ENCODE peak calls at places on chromosome 17, in ten cellular contexts. One of them, this sample, is unnamed.
A peak's percentile ranks its signal among the peaks of the same experiment; 100 is the strongest.

GRCh38 chr17:30332057-30332542 is 1.8 kb downstream of the TMIGD1 start:
- DNase-seq in cardiac fibroblast: peak; percentile 32
- DNase-seq in MM.1S: peak; percentile 81
- DNase-seq in PC-3: peak; percentile 39
- DNase-seq in uterus: no peak
- DNase-seq in spleen: no peak
- DNase-seq in astrocyte of the spinal cord: peak; percentile 76
- DNase-seq in B cell: no peak
- DNase-seq in ovary: no peak
- DNase-seq in prostate gland: no peak
- DNase-seq in this sample: no peak

GRCh38 chr17:78873519-78874340 is 29.3 kb downstream of the CEP295NL start:
- DNase-seq in cardiac fibroblast: no peak
- DNase-seq in MM.1S: no peak
- DNase-seq in PC-3: peak; percentile 82
- DNase-seq in uterus: no peak
- DNase-seq in spleen: no peak
- DNase-seq in astrocyte of the spinal cord: peak; percentile 82
- DNase-seq in B cell: no peak
- DNase-seq in ovary: no peak
- DNase-seq in prostate gland: peak; percentile 51
- DNase-seq in this sample: no peak

GRCh38 chr17:57628421-57628820 is 116.7 kb downstream of the CCDC182 start:
- DNase-seq in cardiac fibroblast: no peak
- DNase-seq in MM.1S: no peak
- DNase-seq in PC-3: no peak
- DNase-seq in uterus: no peak
- DNase-seq in spleen: peak; percentile 58
- DNase-seq in astrocyte of the spinal cord: no peak
- DNase-seq in B cell: no peak
- DNase-seq in ovary: no peak
- DNase-seq in prostate gland: no peak
- DNase-seq in this sample: no peak

GRCh38 chr17:76869878-76870714 is 1.9 kb downstream of the MGAT5B start:
- DNase-seq in cardiac fibroblast: no peak
- DNase-seq in MM.1S: no peak
- DNase-seq in PC-3: no peak
- DNase-seq in uterus: no peak
- DNase-seq in spleen: no peak
- DNase-seq in astrocyte of the spinal cord: no peak
- DNase-seq in B cell: peak; percentile 59
- DNase-seq in ovary: no peak
- DNase-seq in prostate gland: no peak
- DNase-seq in this sample: no peak

GRCh38 chr17:17032131-17032692 is 10.0 kb upstream of the MPRIP start:
- DNase-seq in cardiac fibroblast: peak; percentile 81
- DNase-seq in MM.1S: no peak
- DNase-seq in PC-3: peak; percentile 95
- DNase-seq in uterus: no peak
- DNase-seq in spleen: peak; percentile 83
- DNase-seq in astrocyte of the spinal cord: peak; percentile 76
- DNase-seq in B cell: no peak
- DNase-seq in ovary: peak; percentile 46
- DNase-seq in prostate gland: no peak
- DNase-seq in this sample: no peak

GRCh38 chr17:82892869-82893565 is 53.2 kb upstream of the ZNF750 start:
- DNase-seq in cardiac fibroblast: no peak
- DNase-seq in MM.1S: no peak
- DNase-seq in PC-3: no peak
- DNase-seq in uterus: no peak
- DNase-seq in spleen: peak; percentile 86
- DNase-seq in astrocyte of the spinal cord: no peak
- DNase-seq in B cell: peak; percentile 78
- DNase-seq in ovary: no peak
- DNase-seq in prostate gland: no peak
- DNase-seq in this sample: no peak

GRCh38 chr17:58666858-58667267 is 25.0 kb downstream of the TEX14 start:
- DNase-seq in cardiac fibroblast: peak; percentile 91
- DNase-seq in MM.1S: no peak
- DNase-seq in PC-3: peak; percentile 92
- DNase-seq in uterus: peak; percentile 48
- DNase-seq in spleen: peak; percentile 80
- DNase-seq in astrocyte of the spinal cord: peak; percentile 29
- DNase-seq in B cell: no peak
- DNase-seq in ovary: peak; percentile 75
- DNase-seq in prostate gland: peak; percentile 92
- DNase-seq in this sample: no peak

GRCh38 chr17:41771389-41772206 is 14.9 kb downstream of the JUP start:
- DNase-seq in cardiac fibroblast: no peak
- DNase-seq in MM.1S: no peak
- DNase-seq in PC-3: no peak
- DNase-seq in uterus: no peak
- DNase-seq in spleen: no peak
- DNase-seq in astrocyte of the spinal cord: no peak
- DNase-seq in B cell: no peak
- DNase-seq in ovary: no peak
- DNase-seq in prostate gland: no peak
- DNase-seq in this sample: no peak

GRCh38 chr17:44386182-44386525 is 3.3 kb downstream of the ITGA2B start:
- DNase-seq in cardiac fibroblast: no peak
- DNase-seq in MM.1S: no peak
- DNase-seq in PC-3: no peak
- DNase-seq in uterus: no peak
- DNase-seq in spleen: no peak
- DNase-seq in astrocyte of the spinal cord: no peak
- DNase-seq in B cell: no peak
- DNase-seq in ovary: no peak
- DNase-seq in prostate gland: no peak
- DNase-seq in this sample: no peak

DNA sequence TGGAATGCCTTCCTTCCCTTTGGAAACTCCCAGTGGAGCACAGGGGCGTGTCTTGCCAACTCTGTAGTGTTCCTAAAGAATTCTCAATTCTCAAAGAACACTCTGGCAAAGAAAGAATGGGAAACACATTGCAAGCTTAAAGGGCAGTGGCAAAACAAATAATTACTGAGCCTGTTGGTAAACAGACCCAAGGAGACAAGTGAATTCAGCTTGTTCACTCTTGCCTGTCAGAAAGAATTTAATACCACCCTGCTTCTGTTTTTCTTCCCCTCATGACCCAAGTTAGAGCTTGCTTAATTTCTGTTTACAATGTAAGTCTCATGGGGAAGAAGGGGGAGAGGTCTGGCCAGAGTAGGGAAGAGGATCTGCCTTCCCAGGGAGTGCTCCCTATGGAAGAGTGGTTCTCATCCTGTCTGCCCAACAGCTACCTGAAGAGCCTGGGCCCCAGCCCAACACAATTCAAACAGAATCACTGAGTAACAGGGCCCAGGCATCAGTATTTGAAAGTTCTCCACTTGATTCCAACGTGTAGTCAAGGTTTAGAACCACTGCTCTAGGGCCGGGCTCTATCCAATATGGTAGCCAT is 386.0 kb downstream of the SLC39A11 start:
- DNase-seq in cardiac fibroblast: peak; percentile 39
- DNase-seq in MM.1S: no peak
- DNase-seq in PC-3: peak; percentile 33
- DNase-seq in uterus: no peak
- DNase-seq in spleen: no peak
- DNase-seq in astrocyte of the spinal cord: no peak
- DNase-seq in B cell: no peak
- DNase-seq in ovary: no peak
- DNase-seq in prostate gland: peak; percentile 43
- DNase-seq in this sample: no peak
- TF ChIP-seq CTCF in cardiac fibroblast: no peak
- TF ChIP-seq CTCF in MM.1S: no peak
- TF ChIP-seq CTCF in PC-3: no peak
- TF ChIP-seq CTCF in uterus: no peak
- TF ChIP-seq CTCF in spleen: no peak
- TF ChIP-seq CTCF in astrocyte of the spinal cord: no peak
- TF ChIP-seq CTCF in B cell: no peak
- TF ChIP-seq CTCF in ovary: no peak
- TF ChIP-seq CTCF in prostate gland: no peak
- TF ChIP-seq CTCF in this sample: no peak

GRCh38 chr17:48995332-48995870 is 1.8 kb upstream of the IGF2BP1 start:
- DNase-seq in cardiac fibroblast: no peak
- DNase-seq in MM.1S: no peak
- DNase-seq in PC-3: no peak
- DNase-seq in uterus: no peak
- DNase-seq in spleen: no peak
- DNase-seq in astrocyte of the spinal cord: no peak
- DNase-seq in B cell: no peak
- DNase-seq in ovary: no peak
- DNase-seq in prostate gland: no peak
- DNase-seq in this sample: peak; percentile 67

GRCh38 chr17:48994548-48995331 is 2.4 kb upstream of the IGF2BP1 start:
- DNase-seq in cardiac fibroblast: no peak
- DNase-seq in MM.1S: no peak
- DNase-seq in PC-3: no peak
- DNase-seq in uterus: no peak
- DNase-seq in spleen: no peak
- DNase-seq in astrocyte of the spinal cord: no peak
- DNase-seq in B cell: no peak
- DNase-seq in ovary: no peak
- DNase-seq in prostate gland: no peak
- DNase-seq in this sample: no peak

GRCh38 chr17:48996696-48997102 is 486 bp upstream of the IGF2BP1 start:
- DNase-seq in cardiac fibroblast: no peak
- DNase-seq in MM.1S: no peak
- DNase-seq in PC-3: no peak
- DNase-seq in uterus: no peak
- DNase-seq in spleen: no peak
- DNase-seq in astrocyte of the spinal cord: no peak
- DNase-seq in B cell: no peak
- DNase-seq in ovary: no peak
- DNase-seq in prostate gland: no peak
- DNase-seq in this sample: no peak

GRCh38 chr17:48997103-48997826 is at the start of gene IGF2BP1:
- DNase-seq in cardiac fibroblast: peak; percentile 75
- DNase-seq in MM.1S: no peak
- DNase-seq in PC-3: no peak
- DNase-seq in uterus: no peak
- DNase-seq in spleen: no peak
- DNase-seq in astrocyte of the spinal cord: peak; percentile 84
- DNase-seq in B cell: peak; percentile 64
- DNase-seq in ovary: no peak
- DNase-seq in prostate gland: no peak
- DNase-seq in this sample: peak; percentile 81

GRCh38 chr17:48995871-48996695 is 1.1 kb upstream of the IGF2BP1 start:
- DNase-seq in cardiac fibroblast: no peak
- DNase-seq in MM.1S: no peak
- DNase-seq in PC-3: no peak
- DNase-seq in uterus: no peak
- DNase-seq in spleen: no peak
- DNase-seq in astrocyte of the spinal cord: peak; percentile 29
- DNase-seq in B cell: peak; percentile 57
- DNase-seq in ovary: peak; percentile 17
- DNase-seq in prostate gland: no peak
- DNase-seq in this sample: peak; percentile 82
- TF ChIP-seq CTCF in cardiac fibroblast: no peak
- TF ChIP-seq CTCF in MM.1S: no peak
- TF ChIP-seq CTCF in PC-3: no peak
- TF ChIP-seq CTCF in uterus: no peak
- TF ChIP-seq CTCF in spleen: no peak
- TF ChIP-seq CTCF in astrocyte of the spinal cord: no peak
- TF ChIP-seq CTCF in B cell: no peak
- TF ChIP-seq CTCF in ovary: no peak
- TF ChIP-seq CTCF in prostate gland: no peak
- TF ChIP-seq CTCF in this sample: no peak

GRCh38 chr17:19362293-19363113 is at the start of gene B9D1:
- DNase-seq in cardiac fibroblast: peak; percentile 96
- DNase-seq in MM.1S: peak; percentile 92
- DNase-seq in PC-3: peak; percentile 98
- DNase-seq in uterus: peak; percentile 97
- DNase-seq in spleen: peak; percentile 98
- DNase-seq in astrocyte of the spinal cord: peak; percentile 92
- DNase-seq in B cell: peak; percentile 97
- DNase-seq in ovary: peak; percentile 98
- DNase-seq in prostate gland: peak; percentile 91
- DNase-seq in this sample: peak; percentile 86

GRCh38 chr17:19361975-19362292 is 589 bp downstream of the B9D1 start:
- DNase-seq in cardiac fibroblast: no peak
- DNase-seq in MM.1S: no peak
- DNase-seq in PC-3: no peak
- DNase-seq in uterus: no peak
- DNase-seq in spleen: no peak
- DNase-seq in astrocyte of the spinal cord: no peak
- DNase-seq in B cell: no peak
- DNase-seq in ovary: no peak
- DNase-seq in prostate gland: no peak
- DNase-seq in this sample: no peak

GRCh38 chr17:19361326-19361725 is 1.2 kb downstream of the B9D1 start:
- DNase-seq in cardiac fibroblast: no peak
- DNase-seq in MM.1S: no peak
- DNase-seq in PC-3: no peak
- DNase-seq in uterus: no peak
- DNase-seq in spleen: peak; percentile 68
- DNase-seq in astrocyte of the spinal cord: no peak
- DNase-seq in B cell: no peak
- DNase-seq in ovary: no peak
- DNase-seq in prostate gland: no peak
- DNase-seq in this sample: no peak

GRCh38 chr17:19363460-19364035 is 1.0 kb upstream of the B9D1 start:
- DNase-seq in cardiac fibroblast: no peak
- DNase-seq in MM.1S: no peak
- DNase-seq in PC-3: no peak
- DNase-seq in uterus: no peak
- DNase-seq in spleen: peak; percentile 64
- DNase-seq in astrocyte of the spinal cord: no peak
- DNase-seq in B cell: no peak
- DNase-seq in ovary: peak; percentile 33
- DNase-seq in prostate gland: no peak
- DNase-seq in this sample: no peak

DNA sequence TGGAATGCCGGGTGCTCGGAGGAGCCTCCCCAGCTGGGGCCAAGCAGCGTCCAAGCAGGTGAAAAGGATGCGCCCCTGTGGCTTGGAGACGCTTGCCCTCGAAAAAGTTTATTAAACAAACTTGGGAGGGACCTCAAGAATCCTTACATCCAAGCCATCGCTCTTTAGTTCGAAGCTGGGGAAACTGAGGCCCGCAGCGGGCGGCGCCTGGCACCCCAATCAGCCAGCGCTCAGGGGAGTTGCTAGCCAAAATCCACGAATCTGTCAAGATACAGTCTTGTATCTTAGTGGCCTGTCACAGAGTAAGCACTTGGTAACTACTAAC is 553 bp upstream of the B9D1 start:
- DNase-seq in cardiac fibroblast: no peak
- DNase-seq in MM.1S: no peak
- DNase-seq in PC-3: no peak
- DNase-seq in uterus: no peak
- DNase-seq in spleen: no peak
- DNase-seq in astrocyte of the spinal cord: no peak
- DNase-seq in B cell: no peak
- DNase-seq in ovary: no peak
- DNase-seq in prostate gland: no peak
- DNase-seq in this sample: no peak
- TF ChIP-seq CTCF in cardiac fibroblast: no peak
- TF ChIP-seq CTCF in MM.1S: no peak
- TF ChIP-seq CTCF in PC-3: peak; percentile 48
- TF ChIP-seq CTCF in uterus: no peak
- TF ChIP-seq CTCF in spleen: peak; percentile 19
- TF ChIP-seq CTCF in astrocyte of the spinal cord: no peak
- TF ChIP-seq CTCF in B cell: peak; percentile 59
- TF ChIP-seq CTCF in ovary: no peak
- TF ChIP-seq CTCF in prostate gland: no peak
- TF ChIP-seq CTCF in this sample: peak; percentile 43

GRCh38 chr17:55356440-55357328 is 65.0 kb downstream of the MMD start:
- DNase-seq in cardiac fibroblast: peak; percentile 71
- DNase-seq in MM.1S: peak; percentile 65
- DNase-seq in PC-3: peak; percentile 93
- DNase-seq in uterus: peak; percentile 40
- DNase-seq in spleen: no peak
- DNase-seq in astrocyte of the spinal cord: peak; percentile 63
- DNase-seq in B cell: peak; percentile 60
- DNase-seq in ovary: peak; percentile 34
- DNase-seq in prostate gland: peak; percentile 62
- DNase-seq in this sample: no peak
- TF ChIP-seq CTCF in cardiac fibroblast: peak; percentile 78
- TF ChIP-seq CTCF in MM.1S: peak; percentile 79
- TF ChIP-seq CTCF in PC-3: peak; percentile 96
- TF ChIP-seq CTCF in uterus: peak; percentile 51
- TF ChIP-seq CTCF in spleen: peak; percentile 80
- TF ChIP-seq CTCF in astrocyte of the spinal cord: peak; percentile 81
- TF ChIP-seq CTCF in B cell: peak; percentile 88
- TF ChIP-seq CTCF in ovary: peak; percentile 39
- TF ChIP-seq CTCF in prostate gland: peak; percentile 50
- TF ChIP-seq CTCF in this sample: no peak

This sample was measured in mesothelial cell of epicardium.